ENCODE peak calls at places on chromosomes 2 and 18, in seven cellular contexts. Z, S, E, M, D, Y and F are unnamed samples.

GRCh38 chr18:23200751-23201150 is 65.5 kb downstream of the CABLES1 start:
- DNase-seq in Z (no peak), S (no peak), E (no peak), M (no peak), D (no peak), Y (no peak), F (no peak)

GRCh38 chr2:235366390-235366789 is 127.5 kb upstream of the AGAP1 start:
- DNase-seq in Z (no peak), S (no peak), E (no peak), M (no peak), D (no peak), Y (no peak), F (no peak)

GRCh38 chr2:104420953-104421352 is 433.0 kb upstream of the POU3F3 start:
- DNase-seq in Z (no peak), S (no peak), E (no peak), M (no peak), D (no peak), Y (no peak), F (no peak)

GRCh38 chr2:124301915-124302314 is 276.8 kb downstream of the CNTNAP5 start:
- DNase-seq in Z (no peak), S (no peak), E (no peak), M (no peak), D (no peak), Y (no peak), F (no peak)

GRCh38 chr2:74540291-74540690 is 10.6 kb downstream of the HTRA2 start:
- DNase-seq in Z (no peak), S (no peak), E (no peak), M (no peak), D (no peak), Y (no peak), F (no peak)

GRCh38 chr18:34609991-34610658 is 100.0 kb upstream of the DTNA start:
- DNase-seq in Z (no peak), S (no peak), E (no peak), M (no peak), D (no peak), Y (no peak), F (no peak)

GRCh38 chr18:51988277-51988676 is 351.7 kb upstream of the DCC start:
- DNase-seq in Z (no peak), S (no peak), E (no peak), M (no peak), D (no peak), Y (no peak), F (no peak)

GRCh38 chr2:206163251-206163880 is 3.7 kb downstream of the EEF1B2 start:
- DNase-seq in Z (no peak), S (no peak), E (no peak), M (no peak), D (no peak), Y (no peak), F (no peak)

GRCh38 chr2:186992597-186992996 is 143.6 kb upstream of the ZSWIM2 start:
- DNase-seq in Z (no peak), S (no peak), E (no peak), M (no peak), D (no peak), Y (no peak), F (no peak)

GRCh38 chr18:1308686-1309085 is 404.0 kb downstream of the ADCYAP1 start:
- DNase-seq in Z (no peak), S (no peak), E (no peak), M (no peak), D (no peak), Y (no peak), F (no peak)

GRCh38 chr2:85797959-85798358 is 44.2 kb downstream of the ATOH8 start:
- DNase-seq in Z (no peak), S (no peak), E (no peak), M (no peak), D (no peak), Y (no peak), F (no peak)

GRCh38 chr2:95345415-95346235 is 48.5 kb downstream of the KCNIP3 start:
- DNase-seq in Z (peak), S (peak), E (peak), M (peak), D (peak), Y (peak), F (no peak)

GRCh38 chr2:99611034-99611433 is 121.2 kb upstream of the REV1 start:
- DNase-seq in Z (no peak), S (no peak), E (no peak), M (no peak), D (no peak), Y (no peak), F (no peak)

GRCh38 chr2:28810384-28811285 is at the start of gene SPDYA:
- DNase-seq in Z (peak), S (peak), E (peak), M (peak), D (peak), Y (peak), F (no peak)

GRCh38 chr2:169301596-169302330 is 60.6 kb downstream of the LRP2 start:
- DNase-seq in Z (no peak), S (no peak), E (no peak), M (no peak), D (no peak), Y (no peak), F (no peak)

GRCh38 chr2:235639387-235639786 is 145.5 kb downstream of the AGAP1 start:
- DNase-seq in Z (no peak), S (no peak), E (no peak), M (no peak), D (no peak), Y (no peak), F (peak)

GRCh38 chr2:203177361-203177760 is 61.5 kb upstream of the CYP20A1 start:
- DNase-seq in Z (no peak), S (no peak), E (no peak), M (no peak), D (no peak), Y (no peak), F (no peak)

GRCh38 chr2:219489315-219489714 is 9.4 kb upstream of the GMPPA start:
- DNase-seq in Z (no peak), S (no peak), E (no peak), M (no peak), D (no peak), Y (no peak), F (no peak)

GRCh38 chr2:67237288-67237687 is 159.8 kb upstream of the ETAA1 start:
- DNase-seq in Z (no peak), S (no peak), E (no peak), M (no peak), D (no peak), Y (no peak), F (no peak)

GRCh38 chr2:198371902-198372611 is 567.7 kb downstream of the PLCL1 start:
- DNase-seq in Z (no peak), S (no peak), E (no peak), M (no peak), D (no peak), Y (no peak), F (peak)